ENCODE peak calls at places on chromosomes 11 and 22, in six cellular contexts. W is NCI-H1092; D is activated CD4-positive, alpha-beta T cell treated with anti-CD3 and anti-CD28 coated beads for 24 hours; E is NCI-H446; Y is fibroblast of mammary gland; R is NCI-H2171 treated with DMSO at 0.1 percent for 48 hours. T is an unnamed sample.

GRCh38 chr22:38864361-38865191 is 7.4 kb downstream of the CBX6 start:
- DNase-seq in W (no peak), D (no peak), E (no peak), Y (peak), R (no peak), T (no peak)

GRCh38 chr11:77141475-77141874 is 13.4 kb downstream of the MYO7A start:
- DNase-seq in W (no peak), D (no peak), E (no peak), Y (no peak), R (no peak), T (no peak)

GRCh38 chr22:36198936-36199616 is 2.5 kb downstream of the APOL4 start:
- DNase-seq in W (no peak), D (no peak), E (no peak), Y (no peak), R (no peak), T (no peak)

GRCh38 chr11:110026823-110027626 is 66.2 kb upstream of the ZC3H12C start:
- DNase-seq in W (no peak), D (no peak), E (no peak), Y (no peak), R (no peak), T (peak)

GRCh38 chr11:107859459-107860239 is 1.1 kb upstream of the SLC35F2 start:
- DNase-seq in W (peak), D (peak), E (peak), Y (peak), R (peak), T (no peak)

GRCh38 chr22:19974935-19975706 is 33.5 kb upstream of the TXNRD2 start:
- DNase-seq in W (no peak), D (no peak), E (peak), Y (no peak), R (peak), T (no peak)

GRCh38 chr11:94129505-94130335 is 1.1 kb downstream of the PANX1 start:
- DNase-seq in W (no peak), D (no peak), E (peak), Y (peak), R (peak), T (no peak)

GRCh38 chr11:28899706-28900105 is 791.5 kb downstream of the METTL15 start:
- DNase-seq in W (no peak), D (no peak), E (no peak), Y (no peak), R (no peak), T (no peak)

GRCh38 chr22:26615149-26615548 is 2.7 kb downstream of the CRYBB1 start:
- DNase-seq in W (no peak), D (no peak), E (no peak), Y (no peak), R (peak), T (peak)

GRCh38 chr11:35632301-35632700 is 14.0 kb downstream of the FJX1 start:
- DNase-seq in W (no peak), D (no peak), E (no peak), Y (peak), R (peak), T (no peak)

GRCh38 chr11:64801591-64802369 is 1.2 kb downstream of the MAP4K2 start:
- DNase-seq in W (no peak), D (no peak), E (no peak), Y (no peak), R (no peak), T (no peak)

GRCh38 chr11:31959711-31960110 is 131.2 kb upstream of the RCN1 start:
- DNase-seq in W (no peak), D (no peak), E (no peak), Y (peak), R (no peak), T (no peak)

GRCh38 chr11:34492806-34493414 is 20.7 kb downstream of the ELF5 start:
- DNase-seq in W (peak), D (peak), E (peak), Y (peak), R (peak), T (peak)

GRCh38 chr22:30205281-30206115 is 41.1 kb downstream of the LIF start:
- DNase-seq in W (no peak), D (no peak), E (peak), Y (peak), R (no peak), T (no peak)

GRCh38 chr11:15159085-15159484 is 44.4 kb downstream of the INSC start:
- DNase-seq in W (no peak), D (no peak), E (no peak), Y (peak), R (no peak), T (peak)

T was measured in GM18507.